ENCODE peak calls at places on chromosomes 4 and X, in five cellular contexts. B is left ventricle myocardium superior; W is stimulated activated CD4-positive, alpha-beta T cell treated with anti-CD3 and anti-CD28 coated beads, Interleukin-1b, Interleukin-23, amount 100 ng/mL, for 24 hours; A is COR-L47; X is NCI-H2171. V is an unnamed sample.

GRCh38 chr4:140718240-140718639 is 37.9 kb downstream of the TBC1D9 start:
- DNase-seq in B (no peak), W (no peak), A (no peak), X (no peak), V (no peak)

GRCh38 chr4:78926825-78927224 is 12.4 kb downstream of the PAQR3 start:
- DNase-seq in B (no peak), W (no peak), A (no peak), X (no peak), V (no peak)

GRCh38 chrX:123918106-123918721 is 43.3 kb upstream of the STAG2 start:
- DNase-seq in B (no peak), W (no peak), A (no peak), X (no peak), V (no peak)

GRCh38 chr4:8274772-8275241 is 5.3 kb downstream of the HTRA3 start:
- DNase-seq in B (peak), W (no peak), A (no peak), X (peak), V (no peak)

GRCh38 chr4:112636688-112637551 is at the start of the genes LARP7 and ZGRF1:
- DNase-seq in B (peak), W (peak), A (peak), X (peak), V (peak)

GRCh38 chr4:75860606-75861005 is 41.6 kb downstream of the PPEF2 start:
- DNase-seq in B (no peak), W (no peak), A (no peak), X (no peak), V (no peak)

GRCh38 chr4:140069068-140069467 is 84.9 kb downstream of the MAML3 start:
- DNase-seq in B (peak), W (no peak), A (no peak), X (no peak), V (no peak)

GRCh38 chr4:123060039-123060770 is 137.8 kb upstream of the NUDT6 start:
- DNase-seq in B (no peak), W (no peak), A (no peak), X (no peak), V (no peak)

GRCh38 chrX:115531818-115532403 is 29.1 kb upstream of the PLS3 start:
- DNase-seq in B (no peak), W (no peak), A (no peak), X (no peak), V (no peak)

GRCh38 chr4:25865586-25865985 is 2.8 kb upstream of the SEL1L3 start:
- DNase-seq in B (no peak), W (no peak), A (no peak), X (no peak), V (no peak)

GRCh38 chrX:78548012-78548411 is 111.1 kb downstream of the RTL3 start:
- DNase-seq in B (no peak), W (no peak), A (no peak), X (no peak), V (no peak)

GRCh38 chr4:40594261-40595178 is 35.1 kb downstream of the RBM47 start:
- DNase-seq in B (no peak), W (no peak), A (no peak), X (no peak), V (no peak)

V was measured in vagina.